ENCODE peak calls at places on chromosomes 6 and 20, in nine cellular contexts. V is cardiac muscle cell; H is K562; L is heart right ventricle; C is HepG2; K is esophagus muscularis mucosa; J is CD4-positive, alpha-beta memory T cell; B is thoracic aorta; Q is pancreas. M is an unnamed sample.

GRCh38 chr6:169424821-169425240 is 171.2 kb upstream of the THBS2 start:
- DNase-seq in H (no peak), K (no peak), V (peak; percentile 30), Q (no peak), L (no peak), B (no peak), C (no peak), J (no peak), M (no peak)

GRCh38 chr6:48110436-48111142 is 408 bp downstream of the PTCHD4 start:
- DNase-seq in H (no peak), V (no peak), K (no peak), Q (no peak), L (no peak), C (no peak), J (no peak), B (no peak), M (peak; percentile 51)

GRCh38 chr6:3457710-3458605 is 1.1 kb upstream of the SLC22A23 start:
- DNase-seq in K (no peak), L (peak; percentile 26), C (peak; percentile 37), J (peak; percentile 17), B (no peak), V (peak; percentile 31), H (peak; percentile 50), Q (peak; percentile 55), M (no peak)

GRCh38 chr6:77339926-77340325 is 123.4 kb downstream of the HTR1B start:
- DNase-seq in Q (no peak), C (no peak), L (no peak), H (no peak), K (no peak), V (no peak), B (no peak), J (no peak), M (no peak)

GRCh38 chr6:143598466-143599080 is 79.2 kb upstream of the PHACTR2 start:
- DNase-seq in K (no peak), H (no peak), B (no peak), C (no peak), V (no peak), J (peak; percentile 52), Q (no peak), L (no peak), M (no peak)

GRCh38 chr20:47676219-47676721 is 109.0 kb downstream of the SULF2 start:
- DNase-seq in B (no peak), C (peak; percentile 48), L (no peak), V (no peak), K (no peak), Q (no peak), J (no peak), H (no peak), M (no peak)

GRCh38 chr6:5416250-5416649 is 154.9 kb downstream of the FARS2 start:
- DNase-seq in B (no peak), C (no peak), H (no peak), J (no peak), K (no peak), L (no peak), Q (no peak), V (no peak), M (no peak)

GRCh38 chr6:11328613-11329247 is 96.3 kb upstream of the NEDD9 start:
- DNase-seq in J (no peak), L (no peak), B (no peak), C (no peak), V (peak; percentile 27), Q (no peak), H (no peak), K (no peak), M (no peak)

GRCh38 chr6:128482642-128483041 is 37.8 kb downstream of the PTPRK start:
- DNase-seq in L (no peak), K (no peak), C (no peak), V (no peak), B (no peak), H (no peak), Q (no peak), J (no peak), M (no peak)

GRCh38 chr20:20593447-20594170 is 118.8 kb downstream of the RALGAPA2 start:
- DNase-seq in B (no peak), V (peak; percentile 63), C (peak; percentile 71), K (no peak), H (peak; percentile 24), Q (no peak), L (no peak), J (no peak), M (no peak)

GRCh38 chr6:112253842-112254816 is at the start of gene LAMA4:
- DNase-seq in H (no peak), Q (peak; percentile 9), K (peak; percentile 90), V (peak; percentile 91), J (no peak), B (no peak), L (peak; percentile 72), C (no peak), M (peak; percentile 54)

GRCh38 chr6:30234361-30234760 is 21.2 kb upstream of the TRIM26 start:
- DNase-seq in H (no peak), V (peak; percentile 30), K (no peak), J (no peak), L (no peak), B (no peak), C (no peak), Q (no peak), M (no peak)

GRCh38 chr6:64520050-64520449 is 884.4 kb downstream of the PHF3 start:
- DNase-seq in H (no peak), K (no peak), Q (no peak), L (no peak), B (no peak), J (no peak), C (no peak), V (peak; percentile 95), M (peak; percentile 44)

GRCh38 chr20:878511-879307 is 37.4 kb downstream of the ANGPT4 start:
- DNase-seq in V (peak; percentile 52), Q (no peak), K (no peak), C (no peak), H (peak; percentile 65), L (no peak), B (no peak), J (no peak), M (no peak)

GRCh38 chr6:34806738-34807453 is 15.0 kb downstream of the BLTP3A start:
- DNase-seq in C (no peak), H (no peak), J (no peak), L (no peak), K (no peak), Q (no peak), V (peak; percentile 31), B (no peak), M (no peak)

GRCh38 chr6:138765896-138766487 is 7.6 kb upstream of the CCDC28A start:
- DNase-seq in L (no peak), J (peak; percentile 31), H (peak; percentile 47), C (peak; percentile 48), V (peak; percentile 67), B (no peak), K (no peak), Q (no peak), M (no peak)

GRCh38 chr6:56318851-56319250 is 71.5 kb upstream of the COL21A1 start:
- DNase-seq in L (no peak), V (no peak), C (no peak), Q (no peak), J (no peak), K (no peak), B (no peak), H (no peak), M (no peak)

GRCh38 chr6:84633771-84634170 is 130.6 kb downstream of the TBX18 start:
- DNase-seq in H (no peak), B (no peak), C (no peak), K (no peak), Q (no peak), V (no peak), L (no peak), J (no peak), M (no peak)

GRCh38 chr6:67952121-67952520 is 683.0 kb upstream of the ADGRB3 start:
- DNase-seq in Q (no peak), V (peak; percentile 39), J (no peak), K (no peak), H (no peak), C (no peak), B (no peak), L (no peak), M (no peak)

GRCh38 chr20:33827629-33828325 is 16.6 kb downstream of the CHMP4B start:
- DNase-seq in B (no peak), L (no peak), J (no peak), H (no peak), Q (no peak), V (no peak), C (no peak), K (no peak), M (no peak)

GRCh38 chr20:33826270-33826897 is 15.2 kb downstream of the CHMP4B start:
- DNase-seq in K (no peak), L (no peak), H (no peak), J (no peak), B (no peak), Q (peak; percentile 46), V (no peak), C (peak; percentile 88), M (no peak)

GRCh38 chr20:33824852-33825251 is 13.7 kb downstream of the CHMP4B start:
- DNase-seq in V (no peak), B (no peak), Q (no peak), C (no peak), L (no peak), J (no peak), H (no peak), K (no peak), M (no peak)

GRCh38 chr20:33827109-33827508 is 16.0 kb downstream of the CHMP4B start:
- DNase-seq in C (no peak), Q (no peak), J (no peak), L (no peak), H (no peak), K (no peak), B (no peak), V (no peak), M (no peak)

GRCh38 chr20:33825340-33826269 is 14.5 kb downstream of the CHMP4B start:
- DNase-seq in J (no peak), K (no peak), V (no peak), Q (no peak), C (peak; percentile 86), L (no peak), B (no peak), H (no peak), M (no peak)
- H3K4me1 ChIP-seq in J (peaks cover 56% of the 10 kb centered on the region), K (peaks cover 86% of the 10 kb centered on the region), V (peaks cover 51% of the 10 kb centered on the region), Q (peaks cover 45% of the 10 kb centered on the region), C (peaks cover 60% of the 10 kb centered on the region), L (peaks cover 77% of the 10 kb centered on the region), B (peaks cover 46% of the 10 kb centered on the region), H (peaks cover 9% of the 10 kb centered on the region), M (peaks cover 16% of the 10 kb centered on the region)

GRCh38 chr20:62408640-62409039 is 1.6 kb upstream of the CABLES2 start:
- DNase-seq in L (no peak), K (no peak), J (no peak), B (no peak), C (no peak), Q (no peak), V (no peak), H (no peak), M (no peak)
- H3K4me1 ChIP-seq in L (peaks cover 25% of the 10 kb centered on the region), K (peaks cover 53% of the 10 kb centered on the region), J (peaks cover 34% of the 10 kb centered on the region), B (peaks cover 12% of the 10 kb centered on the region), C (peaks cover 93% of the 10 kb centered on the region), Q (peaks cover 15% of the 10 kb centered on the region), V (peaks cover 28% of the 10 kb centered on the region), H (peaks cover 89% of the 10 kb centered on the region), M (peaks cover 24% of the 10 kb centered on the region)

GRCh38 chr6:151814614-151815013 is 7.1 kb downstream of the ESR1 start:
- DNase-seq in L (no peak), J (no peak), V (no peak), B (no peak), H (no peak), Q (no peak), K (no peak), C (no peak), M (no peak)
- H3K4me1 ChIP-seq in L (no peaks in the 10 kb centered on the region), J (no peaks in the 10 kb centered on the region), V (no peaks in the 10 kb centered on the region), B (no peaks in the 10 kb centered on the region), H (no peaks in the 10 kb centered on the region), Q (no peaks in the 10 kb centered on the region), K (no peaks in the 10 kb centered on the region), C (no peaks in the 10 kb centered on the region), M (no peaks in the 10 kb centered on the region)

GRCh38 chr20:36856196-36856595 is 19.7 kb upstream of the TLDC2 start:
- DNase-seq in V (peak; percentile 62), B (no peak), K (no peak), Q (no peak), L (no peak), H (no peak), C (no peak), J (no peak), M (peak; percentile 76)
- H3K4me1 ChIP-seq in V (peaks cover 19% of the 10 kb centered on the region), B (peaks cover 16% of the 10 kb centered on the region), K (peaks cover 100% of the 10 kb centered on the region), Q (no peaks in the 10 kb centered on the region), L (peaks cover 86% of the 10 kb centered on the region), H (peaks cover 33% of the 10 kb centered on the region), C (peaks cover 23% of the 10 kb centered on the region), J (peaks cover 19% of the 10 kb centered on the region), M (peaks cover 76% of the 10 kb centered on the region)

M was measured in SJSA1.